ENCODE peak calls at places on chromosomes 2 and 18, in seven cellular contexts. One of them, this sample, is unnamed.

GRCh38 chr18:7808992-7809391 is 241.9 kb downstream of the PTPRM start:
- DNase-seq in lower lobe of right lung: no peak
- DNase-seq in fibroblast of the aortic adventitia: no peak
- DNase-seq in cardiac fibroblast: no peak
- DNase-seq in A549: no peak
- DNase-seq in RWPE2: no peak
- DNase-seq in AG09309: no peak
- DNase-seq in this sample: no peak

GRCh38 chr2:143110759-143111428 is 18.3 kb upstream of the ARHGAP15 start:
- DNase-seq in lower lobe of right lung: peak
- DNase-seq in fibroblast of the aortic adventitia: peak
- DNase-seq in cardiac fibroblast: peak
- DNase-seq in A549: peak
- DNase-seq in RWPE2: no peak
- DNase-seq in AG09309: peak
- DNase-seq in this sample: peak

GRCh38 chr2:72024451-72025175 is 123.0 kb downstream of the CYP26B1 start:
- DNase-seq in lower lobe of right lung: no peak
- DNase-seq in fibroblast of the aortic adventitia: no peak
- DNase-seq in cardiac fibroblast: no peak
- DNase-seq in A549: no peak
- DNase-seq in RWPE2: peak
- DNase-seq in AG09309: no peak
- DNase-seq in this sample: no peak

GRCh38 chr2:104853401-104853925 is 452 bp upstream of the POU3F3 start:
- DNase-seq in lower lobe of right lung: no peak
- DNase-seq in fibroblast of the aortic adventitia: no peak
- DNase-seq in cardiac fibroblast: no peak
- DNase-seq in A549: no peak
- DNase-seq in RWPE2: no peak
- DNase-seq in AG09309: no peak
- DNase-seq in this sample: no peak

GRCh38 chr2:186862869-186863709 is 14.1 kb upstream of the ZSWIM2 start:
- DNase-seq in lower lobe of right lung: no peak
- DNase-seq in fibroblast of the aortic adventitia: peak
- DNase-seq in cardiac fibroblast: peak
- DNase-seq in A549: peak
- DNase-seq in RWPE2: no peak
- DNase-seq in AG09309: peak
- DNase-seq in this sample: peak

GRCh38 chr2:218360453-218360852 is 3.8 kb downstream of the CATIP start:
- DNase-seq in lower lobe of right lung: peak
- DNase-seq in fibroblast of the aortic adventitia: no peak
- DNase-seq in cardiac fibroblast: no peak
- DNase-seq in A549: no peak
- DNase-seq in RWPE2: no peak
- DNase-seq in AG09309: no peak
- DNase-seq in this sample: no peak

GRCh38 chr2:238479847-238480246 is 53.1 kb downstream of the ASB1 start:
- DNase-seq in lower lobe of right lung: no peak
- DNase-seq in fibroblast of the aortic adventitia: no peak
- DNase-seq in cardiac fibroblast: no peak
- DNase-seq in A549: no peak
- DNase-seq in RWPE2: no peak
- DNase-seq in AG09309: no peak
- DNase-seq in this sample: no peak

GRCh38 chr2:99598435-99598834 is 108.6 kb upstream of the REV1 start:
- DNase-seq in lower lobe of right lung: no peak
- DNase-seq in fibroblast of the aortic adventitia: no peak
- DNase-seq in cardiac fibroblast: no peak
- DNase-seq in A549: no peak
- DNase-seq in RWPE2: no peak
- DNase-seq in AG09309: no peak
- DNase-seq in this sample: no peak

GRCh38 chr2:61423714-61424113 is 47.2 kb downstream of the USP34 start:
- DNase-seq in lower lobe of right lung: no peak
- DNase-seq in fibroblast of the aortic adventitia: peak
- DNase-seq in cardiac fibroblast: peak
- DNase-seq in A549: no peak
- DNase-seq in RWPE2: no peak
- DNase-seq in AG09309: no peak
- DNase-seq in this sample: no peak

GRCh38 chr2:10762651-10763460 is 41.4 kb downstream of the ATP6V1C2 start:
- DNase-seq in lower lobe of right lung: no peak
- DNase-seq in fibroblast of the aortic adventitia: peak
- DNase-seq in cardiac fibroblast: peak
- DNase-seq in A549: no peak
- DNase-seq in RWPE2: no peak
- DNase-seq in AG09309: no peak
- DNase-seq in this sample: no peak

GRCh38 chr2:231093956-231094355 is 30.9 kb downstream of the HTR2B start:
- DNase-seq in lower lobe of right lung: no peak
- DNase-seq in fibroblast of the aortic adventitia: no peak
- DNase-seq in cardiac fibroblast: no peak
- DNase-seq in A549: no peak
- DNase-seq in RWPE2: no peak
- DNase-seq in AG09309: no peak
- DNase-seq in this sample: no peak

GRCh38 chr2:197297772-197298318 is 12.7 kb downstream of the ANKRD44 start:
- DNase-seq in lower lobe of right lung: no peak
- DNase-seq in fibroblast of the aortic adventitia: no peak
- DNase-seq in cardiac fibroblast: no peak
- DNase-seq in A549: no peak
- DNase-seq in RWPE2: no peak
- DNase-seq in AG09309: no peak
- DNase-seq in this sample: no peak

GRCh38 chr18:62324917-62325805 is at the start of gene TNFRSF11A:
- DNase-seq in lower lobe of right lung: peak
- DNase-seq in fibroblast of the aortic adventitia: no peak
- DNase-seq in cardiac fibroblast: peak
- DNase-seq in A549: peak
- DNase-seq in RWPE2: no peak
- DNase-seq in AG09309: no peak
- DNase-seq in this sample: no peak

GRCh38 chr2:1644427-1644826 is 99.9 kb downstream of the PXDN start:
- DNase-seq in lower lobe of right lung: no peak
- DNase-seq in fibroblast of the aortic adventitia: no peak
- DNase-seq in cardiac fibroblast: no peak
- DNase-seq in A549: no peak
- DNase-seq in RWPE2: no peak
- DNase-seq in AG09309: no peak
- DNase-seq in this sample: no peak

GRCh38 chr2:219664041-219664440 is 36.6 kb downstream of the SLC4A3 start:
- DNase-seq in lower lobe of right lung: no peak
- DNase-seq in fibroblast of the aortic adventitia: no peak
- DNase-seq in cardiac fibroblast: no peak
- DNase-seq in A549: no peak
- DNase-seq in RWPE2: no peak
- DNase-seq in AG09309: no peak
- DNase-seq in this sample: no peak

GRCh38 chr2:227180286-227180685 is 15.9 kb downstream of the COL4A3 start:
- DNase-seq in lower lobe of right lung: no peak
- DNase-seq in fibroblast of the aortic adventitia: no peak
- DNase-seq in cardiac fibroblast: no peak
- DNase-seq in A549: no peak
- DNase-seq in RWPE2: no peak
- DNase-seq in AG09309: no peak
- DNase-seq in this sample: no peak

DNA sequence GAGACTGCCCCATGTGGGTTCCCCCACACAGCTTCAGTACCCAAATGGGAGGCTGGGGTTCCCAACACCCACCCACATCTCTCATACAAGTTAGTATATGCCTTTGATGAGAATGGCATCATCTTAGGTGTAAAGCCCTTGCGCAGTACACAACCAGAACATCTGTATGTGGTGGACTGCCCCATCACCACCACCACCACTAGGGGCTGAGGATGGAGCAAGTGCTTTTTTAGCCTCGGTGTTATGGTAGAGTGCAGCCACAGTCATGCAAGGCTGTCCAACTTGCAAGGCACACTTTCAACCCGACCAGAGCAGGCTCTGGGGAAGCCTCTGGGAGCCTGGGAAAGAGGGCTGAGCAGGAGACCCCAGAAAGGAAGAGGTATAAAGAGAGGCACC is 241.2 kb downstream of the TFCP2L1 start:
- DNase-seq in lower lobe of right lung: no peak
- DNase-seq in fibroblast of the aortic adventitia: no peak
- DNase-seq in cardiac fibroblast: no peak
- DNase-seq in A549: no peak
- DNase-seq in RWPE2: no peak
- DNase-seq in AG09309: no peak
- DNase-seq in this sample: no peak
- TF ChIP-seq CTCF in lower lobe of right lung: no peak
- TF ChIP-seq CTCF in fibroblast of the aortic adventitia: peak
- TF ChIP-seq CTCF in cardiac fibroblast: no peak
- TF ChIP-seq CTCF in A549: no peak
- TF ChIP-seq CTCF in RWPE2: no peak
- TF ChIP-seq CTCF in AG09309: no peak
- TF ChIP-seq CTCF in this sample: no peak

DNA sequence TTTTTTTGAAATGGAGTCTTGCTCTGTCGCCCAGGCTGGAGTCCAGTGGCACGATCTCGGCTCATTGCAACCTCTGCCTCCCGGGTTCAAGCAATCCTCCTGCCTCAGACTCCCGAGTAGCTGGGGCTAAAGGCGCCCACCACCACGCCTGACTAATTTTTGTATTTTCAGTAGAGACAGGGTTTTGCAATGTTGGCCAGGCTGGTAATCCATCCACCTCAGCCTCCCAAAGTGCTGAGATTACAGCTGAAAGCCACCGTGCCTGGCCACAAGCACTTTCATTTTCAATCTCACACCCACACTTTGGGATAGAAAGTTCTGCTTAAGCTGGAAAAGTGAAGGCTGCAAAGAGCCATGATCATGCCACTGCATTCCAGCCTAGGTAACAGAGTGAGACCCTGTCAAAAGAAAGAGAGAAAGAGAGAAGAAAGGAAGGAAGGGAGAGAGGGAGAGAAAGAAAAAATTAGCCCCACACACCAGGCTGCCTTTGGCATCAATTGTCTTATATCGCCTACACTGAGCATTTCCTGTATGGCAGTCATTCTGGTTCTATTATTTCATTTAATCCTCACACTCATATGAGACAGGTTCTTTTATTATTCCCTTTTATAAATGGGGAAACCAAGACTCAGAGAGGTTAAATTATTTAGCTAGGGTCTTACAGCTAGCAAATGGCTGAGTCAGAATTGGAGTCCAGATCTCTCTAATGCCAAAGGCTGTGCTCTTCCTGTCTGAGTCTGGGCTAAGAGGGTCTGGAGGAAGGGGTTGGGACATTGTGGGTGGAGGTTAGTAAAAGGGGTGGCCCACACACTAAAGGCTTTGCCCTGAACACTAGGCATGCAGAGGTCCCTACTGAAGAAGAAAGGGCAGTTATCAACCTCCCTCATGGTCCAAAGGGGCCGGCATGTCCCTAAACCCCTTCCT is 37.9 kb upstream of the PKDCC start:
- DNase-seq in lower lobe of right lung: no peak
- DNase-seq in fibroblast of the aortic adventitia: peak
- DNase-seq in cardiac fibroblast: peak
- DNase-seq in A549: no peak
- DNase-seq in RWPE2: no peak
- DNase-seq in AG09309: no peak
- DNase-seq in this sample: no peak
- H3K4me3 ChIP-seq in lower lobe of right lung: no peak
- H3K4me3 ChIP-seq in fibroblast of the aortic adventitia: no peak
- H3K4me3 ChIP-seq in cardiac fibroblast: no peak
- H3K4me3 ChIP-seq in A549: no peak
- H3K4me3 ChIP-seq in RWPE2: no peak
- H3K4me3 ChIP-seq in AG09309: no peak
- H3K4me3 ChIP-seq in this sample: no peak

GRCh38 chr2:8394131-8394530 is 287.7 kb upstream of the ID2 start:
- DNase-seq in lower lobe of right lung: no peak
- DNase-seq in fibroblast of the aortic adventitia: no peak
- DNase-seq in cardiac fibroblast: no peak
- DNase-seq in A549: no peak
- DNase-seq in RWPE2: no peak
- DNase-seq in AG09309: no peak
- DNase-seq in this sample: no peak
- TF ChIP-seq CTCF in lower lobe of right lung: no peak
- TF ChIP-seq CTCF in fibroblast of the aortic adventitia: no peak
- TF ChIP-seq CTCF in cardiac fibroblast: no peak
- TF ChIP-seq CTCF in A549: no peak
- TF ChIP-seq CTCF in RWPE2: no peak
- TF ChIP-seq CTCF in AG09309: no peak
- TF ChIP-seq CTCF in this sample: no peak

DNA sequence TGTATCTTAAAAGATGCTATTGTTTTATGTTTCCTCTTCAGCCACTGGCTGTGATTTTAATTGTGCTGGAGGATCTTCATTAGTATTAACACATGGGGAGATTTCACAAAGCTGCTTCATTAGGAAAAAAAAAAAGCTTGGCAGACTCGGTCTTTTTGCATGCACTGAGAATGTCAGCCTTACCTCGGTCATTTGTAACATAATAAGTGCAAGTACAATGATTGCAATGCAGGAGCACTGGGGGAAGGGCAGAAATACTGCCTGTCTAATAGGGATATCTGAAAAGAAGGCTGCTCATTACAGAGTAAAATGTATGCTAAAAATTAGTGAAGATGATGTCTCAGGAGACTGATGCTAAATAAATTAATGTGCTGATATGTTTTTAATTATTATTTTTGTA is 1.3 kb upstream of the BAZ2B start:
- DNase-seq in lower lobe of right lung: no peak
- DNase-seq in fibroblast of the aortic adventitia: peak
- DNase-seq in cardiac fibroblast: peak
- DNase-seq in A549: no peak
- DNase-seq in RWPE2: no peak
- DNase-seq in AG09309: no peak
- DNase-seq in this sample: no peak
- H3K4me3 ChIP-seq in lower lobe of right lung: peak
- H3K4me3 ChIP-seq in fibroblast of the aortic adventitia: peak
- H3K4me3 ChIP-seq in cardiac fibroblast: no peak
- H3K4me3 ChIP-seq in A549: peak
- H3K4me3 ChIP-seq in RWPE2: no peak
- H3K4me3 ChIP-seq in AG09309: no peak
- H3K4me3 ChIP-seq in this sample: no peak

This sample was measured in HFF-Myc.